ENCODE peak calls at places on chromosomes 7 and 10, in eight cellular contexts. V, Z, X, S, J, L, P and E are unnamed samples. For H3K36me3, the result is how much of the 10 kb centered on the place peaks cover.

GRCh38 chr7:50531401-50531906 is 33.8 kb downstream of the DDC start:
- DNase-seq in V (no peak), Z (no peak), X (no peak), S (peak), J (no peak), L (no peak), P (peak), E (no peak)

GRCh38 chr10:6108631-6109443 is 20.0 kb downstream of the RBM17 start:
- DNase-seq in V (no peak), Z (no peak), X (no peak), S (peak), J (no peak), L (no peak), P (peak), E (peak)

GRCh38 chr7:44629825-44630580 is 23.6 kb downstream of the OGDH start:
- DNase-seq in V (no peak), Z (no peak), X (no peak), S (no peak), J (no peak), L (peak), P (no peak), E (no peak)

GRCh38 chr10:78541528-78542470 is 508.1 kb downstream of the RPS24 start:
- DNase-seq in V (peak), Z (no peak), X (no peak), S (peak), J (no peak), L (peak), P (peak), E (peak)

GRCh38 chr7:155560982-155561686 is 14.8 kb upstream of the CNPY1 start:
- DNase-seq in V (no peak), Z (no peak), X (no peak), S (peak), J (no peak), L (no peak), P (no peak), E (no peak)

GRCh38 chr7:45657890-45658715 is 83.9 kb downstream of the ADCY1 start:
- DNase-seq in V (no peak), Z (no peak), X (peak), S (no peak), J (no peak), L (no peak), P (no peak), E (no peak)

GRCh38 chr7:2934984-2935740 is 91.1 kb upstream of the GNA12 start:
- DNase-seq in V (no peak), Z (no peak), X (no peak), S (no peak), J (peak), L (peak), P (no peak), E (no peak)

GRCh38 chr10:71837085-71837827 is 13.8 kb downstream of the PSAP start:
- DNase-seq in V (no peak), Z (peak), X (no peak), S (no peak), J (peak), L (no peak), P (no peak), E (peak)

GRCh38 chr10:108653466-108653865 is 1269.8 kb downstream of the XPNPEP1 start:
- DNase-seq in V (no peak), Z (no peak), X (no peak), S (peak), J (no peak), L (no peak), P (no peak), E (no peak)

DNA sequence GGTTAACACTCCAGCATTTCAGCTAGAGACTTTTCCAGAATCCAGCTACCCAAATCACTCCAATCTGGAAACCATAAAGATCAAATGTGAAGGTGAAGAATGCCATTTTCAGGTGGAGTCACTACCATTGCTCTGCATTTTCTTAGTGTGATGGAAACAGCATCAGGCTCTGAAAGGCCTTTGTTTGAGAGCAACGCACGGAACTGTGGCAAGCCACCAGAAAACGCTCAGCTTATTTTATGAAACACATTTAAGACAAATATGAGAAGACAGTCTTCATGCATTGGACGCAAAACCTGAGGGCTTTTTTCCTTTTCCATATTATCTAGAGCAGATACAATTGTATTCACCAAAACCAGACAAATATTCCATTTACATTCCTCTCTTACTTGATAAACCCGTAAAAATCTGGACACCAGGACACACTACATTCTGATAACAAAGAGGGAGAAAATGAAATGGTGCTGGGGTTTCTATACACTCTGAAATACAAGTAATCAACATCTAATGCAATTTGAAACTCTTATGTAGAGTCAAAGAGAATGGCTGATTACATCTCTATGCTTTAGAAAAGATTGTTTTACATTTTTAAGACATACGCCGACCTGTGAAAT is 99.1 kb downstream of the NRP1 start:
- DNase-seq in V (no peak), Z (no peak), X (no peak), S (no peak), J (no peak), L (no peak), P (no peak), E (no peak)
- H3K4me3 ChIP-seq in V (no peak), Z (no peak), X (no peak), S (no peak), J (no peak), L (no peak), P (no peak), E (no peak)

GRCh38 chr10:69815099-69815498 is 13.4 kb downstream of the COL13A1 start:
- DNase-seq in V (no peak), Z (no peak), X (no peak), S (no peak), J (no peak), L (no peak), P (no peak), E (no peak)

GRCh38 chr10:69816536-69816935 is 14.8 kb downstream of the COL13A1 start:
- DNase-seq in V (no peak), Z (no peak), X (no peak), S (no peak), J (no peak), L (no peak), P (no peak), E (no peak)

GRCh38 chr10:69816963-69817605 is 15.4 kb downstream of the COL13A1 start:
- DNase-seq in V (no peak), Z (no peak), X (no peak), S (no peak), J (no peak), L (no peak), P (no peak), E (no peak)

GRCh38 chr10:69813632-69814031 is 11.9 kb downstream of the COL13A1 start:
- DNase-seq in V (no peak), Z (no peak), X (no peak), S (no peak), J (no peak), L (no peak), P (no peak), E (no peak)

DNA sequence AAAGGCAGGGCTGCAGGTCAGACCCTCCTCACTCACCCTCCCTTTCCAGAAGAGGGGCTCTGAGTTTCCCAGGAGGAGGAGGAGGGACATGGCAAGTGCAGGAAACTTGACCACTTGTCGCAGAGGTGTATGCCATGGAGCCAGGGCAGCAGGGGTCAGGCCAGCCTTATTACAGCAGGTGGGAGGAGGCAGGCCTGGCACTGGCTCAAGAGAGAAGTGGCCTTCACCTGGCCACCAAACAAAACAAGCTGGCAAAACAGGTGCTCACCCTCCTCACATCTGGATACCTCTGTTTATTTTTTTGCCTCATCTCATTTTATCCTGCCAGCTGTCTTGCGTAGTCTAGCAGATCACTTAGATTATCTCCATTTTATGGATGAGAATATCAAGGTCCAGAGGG is 12.5 kb downstream of the COL13A1 start:
- DNase-seq in V (no peak), Z (no peak), X (no peak), S (no peak), J (no peak), L (no peak), P (no peak), E (no peak)
- H3K36me3 ChIP-seq in V (under half), Z (under half), X (under half), S (under half), J (under half), L (under half), P (under half), E (under half)

GRCh38 chr7:98616381-98617050 is 569 bp upstream of the NPTX2 start:
- DNase-seq in V (no peak), Z (no peak), X (no peak), S (no peak), J (no peak), L (no peak), P (no peak), E (peak)

GRCh38 chr7:98618786-98619185 is 1.7 kb downstream of the NPTX2 start:
- DNase-seq in V (no peak), Z (no peak), X (no peak), S (peak), J (no peak), L (no peak), P (no peak), E (peak)

GRCh38 chr7:98619450-98620321 is 2.6 kb downstream of the NPTX2 start:
- DNase-seq in V (no peak), Z (no peak), X (peak), S (peak), J (no peak), L (no peak), P (peak), E (peak)

GRCh38 chr7:98617960-98618418 is 904 bp downstream of the NPTX2 start:
- DNase-seq in V (no peak), Z (no peak), X (no peak), S (peak), J (no peak), L (no peak), P (no peak), E (peak)

GRCh38 chr7:98617051-98617959 is at the start of gene NPTX2:
- DNase-seq in V (peak), Z (no peak), X (no peak), S (peak), J (no peak), L (peak), P (no peak), E (peak)
- H3K4me3 ChIP-seq in V (peak), Z (no peak), X (peak), S (no peak), J (peak), L (peak), P (no peak), E (no peak)

GRCh38 chr7:4185736-4186512 is 496.2 kb upstream of the FOXK1 start:
- DNase-seq in V (no peak), Z (no peak), X (no peak), S (no peak), J (no peak), L (no peak), P (no peak), E (no peak)

GRCh38 chr7:4186513-4186780 is 495.6 kb upstream of the FOXK1 start:
- DNase-seq in V (no peak), Z (no peak), X (no peak), S (no peak), J (no peak), L (no peak), P (no peak), E (no peak)

GRCh38 chr7:4185136-4185535 is 497.0 kb upstream of the FOXK1 start:
- DNase-seq in V (no peak), Z (no peak), X (no peak), S (no peak), J (no peak), L (no peak), P (no peak), E (no peak)

GRCh38 chr7:4182605-4183300 is 499.3 kb upstream of the FOXK1 start:
- DNase-seq in V (no peak), Z (no peak), X (no peak), S (no peak), J (no peak), L (no peak), P (no peak), E (no peak)

GRCh38 chr7:4184653-4185052 is 497.4 kb upstream of the FOXK1 start:
- DNase-seq in V (no peak), Z (no peak), X (no peak), S (no peak), J (no peak), L (no peak), P (no peak), E (no peak)
- H3K36me3 ChIP-seq in V (under half), Z (under half), X (under half), S (under half), J (under half), L (under half), P (under half), E (under half)

GRCh38 chr7:64494912-64495461 is 67.9 kb downstream of the ZNF680 start:
- DNase-seq in V (no peak), Z (peak), X (no peak), S (peak), J (no peak), L (no peak), P (no peak), E (peak)
- H3K4me3 ChIP-seq in V (no peak), Z (no peak), X (peak), S (peak), J (peak), L (no peak), P (peak), E (no peak)

GRCh38 chr7:157615852-157616251 is 279.0 kb downstream of the DNAJB6 start:
- DNase-seq in V (no peak), Z (no peak), X (no peak), S (no peak), J (no peak), L (no peak), P (no peak), E (no peak)
- H3K36me3 ChIP-seq in V (under half), Z (under half), X (under half), S (under half), J (under half), L (under half), P (under half), E (under half)